ENCODE peak calls at places on chromosomes 11 and 22, in ten cellular contexts. W is transverse colon, Z is HepG2, I is sigmoid colon, L is H1, K is suprapubic skin, B is stomach, V is K562, X is A549, R is ovary. T is an unnamed sample.

GRCh38 chr22:18023509-18024275 is 669 bp downstream of the MICAL3 start:
- DNase-seq in W (peak), Z (no peak), I (peak), L (peak), K (peak), B (peak), V (peak), X (peak), R (peak), T (peak)

GRCh38 chr11:115501895-115502589 is 2.2 kb downstream of the CADM1 start:
- DNase-seq in W (no peak), Z (peak), I (no peak), L (no peak), K (no peak), B (no peak), V (no peak), X (no peak), R (no peak), T (no peak)

GRCh38 chr11:4695442-4695841 is 2.2 kb downstream of the OR51E2 start:
- DNase-seq in W (no peak), Z (no peak), I (no peak), L (no peak), K (no peak), B (no peak), V (no peak), X (no peak), R (no peak), T (no peak)

GRCh38 chr22:23116506-23117263 is 25.1 kb downstream of the RSPH14 start:
- DNase-seq in W (no peak), Z (no peak), I (no peak), L (no peak), K (no peak), B (no peak), V (peak), X (no peak), R (peak), T (no peak)

GRCh38 chr11:12694182-12694531 is 19.9 kb downstream of the TEAD1 start:
- DNase-seq in W (peak), Z (no peak), I (no peak), L (no peak), K (no peak), B (peak), V (no peak), X (no peak), R (no peak), T (no peak)

GRCh38 chr11:1750481-1750839 is at the start of gene IFITM10:
- DNase-seq in W (peak), Z (no peak), I (no peak), L (no peak), K (no peak), B (peak), V (peak), X (no peak), R (no peak), T (no peak)

GRCh38 chr11:127675602-127676001 is 675.0 kb upstream of the KIRREL3 start:
- DNase-seq in W (no peak), Z (no peak), I (no peak), L (no peak), K (no peak), B (no peak), V (no peak), X (no peak), R (no peak), T (no peak)

GRCh38 chr22:23787910-23788309 is 1.1 kb downstream of the SMARCB1 start:
- DNase-seq in W (no peak), Z (no peak), I (no peak), L (no peak), K (no peak), B (no peak), V (no peak), X (no peak), R (no peak), T (no peak)

GRCh38 chr11:113077379-113077778 is 116.2 kb downstream of the NCAM1 start:
- DNase-seq in W (no peak), Z (no peak), I (no peak), L (no peak), K (no peak), B (peak), V (no peak), X (no peak), R (no peak), T (no peak)

GRCh38 chr11:128784059-128784804 is 82.9 kb downstream of the KCNJ1 start:
- DNase-seq in W (no peak), Z (no peak), I (no peak), L (peak), K (no peak), B (no peak), V (no peak), X (no peak), R (no peak), T (no peak)

GRCh38 chr11:44032304-44033085 is 15.3 kb upstream of the ACCSL start:
- DNase-seq in W (peak), Z (no peak), I (no peak), L (no peak), K (peak), B (no peak), V (no peak), X (no peak), R (no peak), T (no peak)

GRCh38 chr22:45351956-45352355 is 42.2 kb downstream of the FAM118A start:
- DNase-seq in W (no peak), Z (no peak), I (no peak), L (no peak), K (no peak), B (no peak), V (no peak), X (no peak), R (no peak), T (no peak)

GRCh38 chr11:35276396-35276795 is 137.4 kb downstream of the CD44 start:
- DNase-seq in W (no peak), Z (no peak), I (no peak), L (no peak), K (no peak), B (peak), V (no peak), X (no peak), R (no peak), T (no peak)

GRCh38 chr22:32880906-32881596 is 79.5 kb downstream of the TIMP3 start:
- DNase-seq in W (peak), Z (no peak), I (peak), L (no peak), K (no peak), B (peak), V (peak), X (no peak), R (peak), T (no peak)

GRCh38 chr11:17529814-17530162 is 14.4 kb downstream of the USH1C start:
- DNase-seq in W (no peak), Z (no peak), I (no peak), L (no peak), K (no peak), B (no peak), V (no peak), X (no peak), R (no peak), T (no peak)

GRCh38 chr22:47249370-47249928 is 487.0 kb downstream of the TBC1D22A start:
- DNase-seq in W (no peak), Z (no peak), I (no peak), L (no peak), K (no peak), B (no peak), V (no peak), X (no peak), R (no peak), T (no peak)

GRCh38 chr11:126607374-126607773 is 251.9 kb downstream of the ST3GAL4 start:
- DNase-seq in W (peak), Z (peak), I (no peak), L (peak), K (no peak), B (peak), V (peak), X (peak), R (no peak), T (peak)

GRCh38 chr11:126680109-126680508 is 320.5 kb downstream of the KIRREL3 start:
- DNase-seq in W (no peak), Z (no peak), I (no peak), L (no peak), K (no peak), B (no peak), V (peak), X (no peak), R (no peak), T (no peak)

GRCh38 chr22:44591146-44591790 is 93.2 kb upstream of the RTL6 start:
- DNase-seq in W (no peak), Z (no peak), I (no peak), L (no peak), K (no peak), B (no peak), V (no peak), X (no peak), R (no peak), T (no peak)

GRCh38 chr22:11598492-11599440 is 3929.2 kb upstream of the OR11H1 start:
- DNase-seq in W (no peak), Z (no peak), I (no peak), L (no peak), K (no peak), B (no peak), V (no peak), X (no peak), R (no peak), T (no peak)

GRCh38 chr11:123654566-123655081 is at the start of gene SCN3B:
- DNase-seq in W (peak), Z (peak), I (peak), L (no peak), K (no peak), B (peak), V (peak), X (peak), R (peak), T (no peak)
- TF ChIP-seq EP300 in W (no peak), Z (no peak), I (no peak), L (no peak), K (no peak), B (no peak), V (no peak), X (no peak), R (no peak), T (no peak)

GRCh38 chr11:117094776-117095175 is 3.5 kb downstream of the SIK3 start:
- DNase-seq in W (no peak), Z (no peak), I (no peak), L (no peak), K (no peak), B (no peak), V (no peak), X (no peak), R (no peak), T (no peak)
- H3K27ac ChIP-seq in W (peak), Z (no peak), I (peak), L (no peak), K (no peak), B (peak), V (no peak), X (no peak), R (no peak), T (no peak)

DNA sequence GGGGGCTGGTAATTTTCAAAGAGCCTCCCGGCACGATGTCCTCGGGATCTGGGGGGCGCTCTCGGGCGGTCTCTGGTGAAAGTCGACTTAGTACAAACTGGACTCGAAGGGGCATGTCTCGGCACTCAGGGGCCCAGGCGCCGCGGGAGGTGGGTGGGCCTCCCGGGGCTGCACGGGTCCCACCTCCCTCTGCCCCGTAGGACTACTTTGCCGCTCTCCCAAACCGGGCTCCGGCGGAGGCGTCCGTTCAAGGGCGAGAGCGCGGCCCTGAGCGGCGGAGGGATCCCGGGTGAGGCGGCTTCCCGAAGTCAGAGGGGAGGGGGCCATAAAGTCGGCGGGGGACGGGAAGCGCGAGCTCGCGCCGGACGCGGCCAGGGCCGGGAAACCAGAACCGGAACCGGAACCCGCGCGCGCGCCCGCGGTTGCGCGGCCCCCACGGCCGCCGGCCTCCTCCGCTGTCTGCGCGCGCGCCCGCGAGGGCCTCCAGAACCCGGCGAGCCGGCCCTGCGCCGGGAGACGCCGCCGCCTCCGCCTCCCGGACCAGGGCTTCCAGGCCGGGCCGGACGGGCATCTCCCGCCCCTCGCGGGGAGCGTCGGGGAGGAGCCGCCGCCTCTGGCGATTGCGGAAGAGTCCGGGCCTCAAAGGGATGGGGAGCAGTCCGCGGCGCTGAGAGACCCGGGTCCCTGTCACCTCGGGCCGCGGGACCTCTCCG is at the start of gene ARHGEF12:
- DNase-seq in W (peak), Z (peak), I (peak), L (peak), K (peak), B (peak), V (peak), X (peak), R (peak), T (peak)
- TF ChIP-seq POLR2A in W (peak), Z (peak), I (peak), L (no peak), K (peak), B (no peak), V (peak), X (peak), R (peak), T (peak)

DNA sequence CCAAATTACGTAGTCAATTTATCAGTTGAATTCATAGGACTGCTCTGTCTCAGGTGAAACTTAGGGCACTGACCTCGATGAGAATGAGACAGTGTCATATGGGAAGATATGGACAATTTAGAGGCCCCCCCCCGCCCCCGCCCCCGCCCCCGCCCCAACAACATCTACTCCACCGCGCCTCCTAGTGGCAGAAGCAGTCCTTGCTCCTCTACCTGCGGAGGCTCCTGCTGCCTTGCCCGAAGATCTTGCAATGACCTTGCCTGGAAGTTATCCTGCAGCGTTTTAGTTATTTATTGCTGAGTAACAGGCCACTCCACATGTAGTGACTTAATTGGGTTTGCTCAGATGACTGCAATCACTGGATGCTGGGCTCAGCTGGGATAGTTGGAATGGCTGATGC is 15.1 kb downstream of the SERPINH1 start:
- DNase-seq in W (peak), Z (no peak), I (no peak), L (no peak), K (no peak), B (peak), V (peak), X (peak), R (peak), T (peak)
- TF ChIP-seq EP300 in W (no peak), Z (no peak), I (no peak), L (no peak), K (no peak), B (no peak), V (no peak), X (no peak), R (no peak), T (no peak)

DNA sequence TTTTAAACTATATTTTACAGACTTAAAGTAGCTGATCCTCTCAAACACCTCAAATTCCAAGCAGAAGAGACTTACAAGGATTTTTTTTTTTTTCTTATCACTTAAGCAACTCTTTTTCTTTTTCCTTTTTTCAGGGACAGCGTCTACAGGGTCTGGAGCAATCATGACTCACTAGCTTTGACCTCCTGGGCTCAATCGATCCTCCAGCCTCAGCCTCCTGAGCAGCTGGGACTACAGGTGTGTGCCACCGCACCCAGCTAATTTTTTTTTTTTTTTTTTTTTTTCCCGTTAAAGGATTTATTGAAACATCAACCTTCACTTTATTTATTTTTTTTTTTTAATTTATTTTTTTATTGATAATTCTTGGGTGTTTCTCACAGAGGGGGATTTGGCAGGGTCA is 4.5 kb upstream of the MACROD1 start:
- DNase-seq in W (no peak), Z (no peak), I (no peak), L (no peak), K (no peak), B (no peak), V (no peak), X (no peak), R (no peak), T (no peak)
- H3K27ac ChIP-seq in W (no peak), Z (peak), I (no peak), L (no peak), K (no peak), B (no peak), V (no peak), X (no peak), R (no peak), T (no peak)

T was measured in tibial nerve.